ENCODE peak calls at places on chromosomes 13 and 19, in seven cellular contexts. V is EH; E is activated CD4-positive, alpha-beta T cell treated with anti-CD3 and anti-CD28 coated beads, Interleukin-2, amount 50 U/mL, for 24 hours; P is stimulated activated CD4-positive, alpha-beta T cell treated with anti-CD3 and anti-CD28 coated beads, Interleukin-12 subunit alpha, Interleukin-12 subunit beta, amount 100 ng/mL, for 4 hours; M is colonic mucosa; J is H9; Z is ELR. L is an unnamed sample.

GRCh38 chr19:28497137-28497536 is 715.8 kb downstream of the UQCRFS1 start:
- DNase-seq in E (no peak), V (no peak), J (no peak), M (no peak), P (no peak), Z (no peak), L (no peak)

GRCh38 chr13:80070024-80070703 is 270.8 kb downstream of the SPRY2 start:
- DNase-seq in J (peak; percentile 37), E (no peak), P (no peak), M (peak; percentile 40), Z (no peak), V (no peak), L (no peak)

GRCh38 chr13:36298535-36299068 is 988 bp upstream of the CCDC169 start:
- DNase-seq in V (no peak), Z (peak; percentile 21), J (peak; percentile 75), M (no peak), P (no peak), E (no peak), L (peak; percentile 22)

GRCh38 chr19:47891923-47892666 is 6.0 kb upstream of the SULT2A1 start:
- DNase-seq in J (peak; percentile 79), P (no peak), V (peak; percentile 7), M (no peak), Z (no peak), E (no peak), L (no peak)

GRCh38 chr13:94987869-94988268 is 275.5 kb upstream of the SOX21 start:
- DNase-seq in E (no peak), V (peak; percentile 19), P (no peak), M (no peak), Z (peak; percentile 71), J (no peak), L (no peak)

GRCh38 chr19:5680083-5680436 is 256 bp downstream of the MICOS13 start:
- DNase-seq in E (no peak), J (no peak), Z (peak; percentile 55), V (peak; percentile 45), P (no peak), M (no peak), L (no peak)

GRCh38 chr13:113601166-113602070 is 16.9 kb downstream of the TFDP1 start:
- DNase-seq in V (no peak), Z (no peak), J (no peak), E (no peak), M (no peak), P (no peak), L (no peak)

GRCh38 chr19:5804516-5805464 is at the start of gene NRTN:
- DNase-seq in E (no peak), V (no peak), M (peak; percentile 67), Z (no peak), P (peak; percentile 62), J (peak; percentile 67), L (no peak)

GRCh38 chr13:107811233-107811632 is 404.1 kb downstream of the LIG4 start:
- DNase-seq in V (no peak), J (no peak), E (no peak), P (no peak), M (no peak), Z (no peak), L (no peak)

GRCh38 chr19:16449330-16449961 is 22.3 kb downstream of the EPS15L1 start:
- DNase-seq in P (no peak), E (no peak), Z (peak; percentile 55), J (no peak), M (no peak), V (peak; percentile 37), L (no peak)

GRCh38 chr19:21585491-21585890 is 80.1 kb downstream of the ZNF429 start:
- DNase-seq in J (no peak), P (no peak), M (no peak), Z (no peak), V (no peak), E (no peak), L (no peak)

GRCh38 chr13:66344770-66345367 is 885.3 kb downstream of the PCDH9 start:
- DNase-seq in J (no peak), Z (no peak), E (no peak), P (no peak), M (no peak), V (no peak), L (peak; percentile 69)

GRCh38 chr19:4911314-4911713 is 2.0 kb downstream of the UHRF1 start:
- DNase-seq in M (no peak), E (no peak), V (peak; percentile 52), Z (peak; percentile 53), J (no peak), P (no peak), L (no peak)

GRCh38 chr13:107331359-107331758 is 763.4 kb upstream of the ARGLU1 start:
- DNase-seq in E (no peak), M (no peak), V (no peak), J (no peak), P (no peak), Z (no peak), L (no peak)

GRCh38 chr19:43527860-43528622 is 1.0 kb upstream of the ETHE1 start:
- DNase-seq in J (no peak), E (no peak), Z (peak; percentile 56), M (peak; percentile 57), P (no peak), V (peak; percentile 32), L (no peak)

GRCh38 chr19:10625762-10626138 is 397 bp downstream of the SLC44A2 start:
- DNase-seq in Z (no peak), E (no peak), V (no peak), J (no peak), M (peak; percentile 55), P (no peak), L (no peak)

GRCh38 chr13:29855784-29856183 is 5.4 kb upstream of the UBL3 start:
- DNase-seq in V (no peak), E (no peak), M (no peak), P (no peak), J (no peak), Z (no peak), L (no peak)